ENCODE peak calls at places on chromosome 17, in six cellular contexts. Y is psoas muscle, T is brain microvascular endothelial cell, M is breast epithelium, G is OCI-LY7, E is prostate gland. A is an unnamed sample.

GRCh38 chr17:19791918-19792317 is 43.8 kb upstream of the ALDH3A1 start:
- DNase-seq in Y (no peak), T (no peak), M (no peak), G (no peak), E (no peak), A (no peak)

GRCh38 chr17:72715906-72716572 is 376.4 kb downstream of the SLC39A11 start:
- DNase-seq in Y (no peak), T (peak), M (peak), G (no peak), E (peak), A (no peak)

GRCh38 chr17:67718325-67718941 is 697 bp downstream of the NOL11 start:
- DNase-seq in Y (no peak), T (peak), M (no peak), G (peak), E (no peak), A (peak)

GRCh38 chr17:46003907-46004748 is 5.1 kb downstream of the STH start:
- DNase-seq in Y (peak), T (no peak), M (no peak), G (no peak), E (peak), A (no peak)

GRCh38 chr17:63961355-63962207 is 11.1 kb downstream of the SCN4A start:
- DNase-seq in Y (peak), T (peak), M (no peak), G (peak), E (no peak), A (peak)

GRCh38 chr17:78805301-78805700 is 23.2 kb upstream of the CYTH1 start:
- DNase-seq in Y (no peak), T (no peak), M (no peak), G (no peak), E (no peak), A (no peak)

GRCh38 chr17:58411408-58411894 is 5.9 kb downstream of the RNF43 start:
- DNase-seq in Y (no peak), T (no peak), M (no peak), G (no peak), E (no peak), A (no peak)

GRCh38 chr17:66190738-66191606 is 961 bp downstream of the CEP112 start:
- DNase-seq in Y (no peak), T (peak), M (no peak), G (no peak), E (no peak), A (no peak)

GRCh38 chr17:69597898-69598692 is 183.6 kb downstream of the MAP2K6 start:
- DNase-seq in Y (no peak), T (peak), M (no peak), G (no peak), E (no peak), A (no peak)

GRCh38 chr17:36938566-36939058 is 1.3 kb downstream of the LHX1 start:
- DNase-seq in Y (no peak), T (no peak), M (no peak), G (no peak), E (no peak), A (no peak)

GRCh38 chr17:50948711-50949110 is 82.6 kb upstream of the TOB1 start:
- DNase-seq in Y (no peak), T (no peak), M (no peak), G (no peak), E (no peak), A (peak)

GRCh38 chr17:6714315-6714874 is 1.2 kb upstream of the SLC13A5 start:
- DNase-seq in Y (no peak), T (no peak), M (no peak), G (no peak), E (no peak), A (no peak)

GRCh38 chr17:82318772-82319606 is 1.6 kb upstream of the CD7 start:
- DNase-seq in Y (no peak), T (no peak), M (no peak), G (no peak), E (no peak), A (no peak)

GRCh38 chr17:82320956-82321927 is 3.8 kb upstream of the CD7 start:
- DNase-seq in Y (no peak), T (no peak), M (no peak), G (peak), E (no peak), A (no peak)

GRCh38 chr17:82321947-82322466 is 4.6 kb upstream of the CD7 start:
- DNase-seq in Y (no peak), T (no peak), M (no peak), G (no peak), E (no peak), A (no peak)

GRCh38 chr17:82319619-82320062 is 2.2 kb upstream of the CD7 start:
- DNase-seq in Y (no peak), T (no peak), M (no peak), G (no peak), E (no peak), A (no peak)

GRCh38 chr17:82320140-82320840 is 2.9 kb upstream of the CD7 start:
- DNase-seq in Y (no peak), T (no peak), M (no peak), G (no peak), E (no peak), A (no peak)
- TF ChIP-seq CTCF in Y (no peak), T (no peak), M (no peak), G (no peak), E (no peak), A (no peak)

GRCh38 chr17:29177871-29178749 is 2.1 kb downstream of the MYO18A start:
- DNase-seq in Y (no peak), T (no peak), M (no peak), G (no peak), E (no peak), A (peak)
- H3K4me3 ChIP-seq in Y (peak), T (no peak), M (peak), G (no peak), E (no peak), A (no peak)

GRCh38 chr17:44310188-44310587 is 1.8 kb downstream of the RUNDC3A start:
- DNase-seq in Y (no peak), T (no peak), M (no peak), G (no peak), E (no peak), A (no peak)
- TF ChIP-seq CTCF in Y (no peak), T (no peak), M (no peak), G (no peak), E (no peak), A (no peak)

GRCh38 chr17:44970136-44970737 is 2.1 kb upstream of the C1QL1 start:
- DNase-seq in Y (no peak), T (no peak), M (no peak), G (no peak), E (no peak), A (no peak)
- H3K4me3 ChIP-seq in Y (peak), T (peak), M (peak), G (no peak), E (peak), A (peak)

GRCh38 chr17:4967539-4968165 is at the start of gene SPAG7:
- DNase-seq in Y (peak), T (peak), M (peak), G (peak), E (peak), A (peak)
- TF ChIP-seq CTCF in Y (no peak), T (peak), M (no peak), G (no peak), E (no peak), A (no peak)

GRCh38 chr17:81959362-81960129 is 1.4 kb downstream of the NOTUM start:
- DNase-seq in Y (peak), T (no peak), M (peak), G (peak), E (peak), A (no peak)
- H3K4me3 ChIP-seq in Y (peak), T (no peak), M (peak), G (peak), E (peak), A (peak)

GRCh38 chr17:76844485-76844829 is 23.7 kb upstream of the MGAT5B start:
- DNase-seq in Y (no peak), T (no peak), M (no peak), G (no peak), E (no peak), A (no peak)
- TF ChIP-seq CTCF in Y (no peak), T (no peak), M (no peak), G (no peak), E (no peak), A (no peak)

DNA sequence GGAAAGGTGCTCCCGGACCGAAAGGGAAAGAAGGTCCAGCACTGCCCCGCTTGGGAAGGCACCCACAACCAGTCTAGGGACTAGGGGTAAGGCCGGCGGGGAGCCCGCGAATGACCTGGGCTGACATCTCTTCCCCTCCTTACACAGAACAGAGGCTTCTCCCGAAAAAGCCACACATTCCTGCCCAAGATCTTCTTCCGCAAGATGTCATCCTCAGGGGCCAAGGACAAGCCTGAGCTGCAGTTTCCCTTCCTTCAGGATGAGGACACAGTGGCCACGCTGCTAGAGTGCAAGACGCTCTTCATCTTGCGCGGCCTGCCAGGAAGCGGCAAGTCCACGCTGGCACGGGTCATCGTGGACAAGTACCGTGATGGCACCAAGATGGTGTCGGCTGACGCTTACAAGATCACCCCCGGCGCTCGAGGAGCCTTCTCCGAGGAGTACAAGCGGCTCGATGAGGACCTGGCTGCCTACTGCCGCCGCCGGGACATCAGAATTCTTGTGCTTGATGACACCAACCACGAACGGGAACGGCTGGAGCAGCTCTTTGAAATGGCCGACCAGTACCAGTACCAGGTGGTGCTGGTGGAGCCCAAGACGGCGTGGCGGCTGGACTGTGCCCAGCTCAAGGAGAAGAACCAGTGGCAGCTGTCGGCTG is 1.5 kb downstream of the CNP start:
- DNase-seq in Y (no peak), T (no peak), M (no peak), G (no peak), E (no peak), A (no peak)
- H3K4me3 ChIP-seq in Y (peak), T (peak), M (peak), G (peak), E (peak), A (peak)

DNA sequence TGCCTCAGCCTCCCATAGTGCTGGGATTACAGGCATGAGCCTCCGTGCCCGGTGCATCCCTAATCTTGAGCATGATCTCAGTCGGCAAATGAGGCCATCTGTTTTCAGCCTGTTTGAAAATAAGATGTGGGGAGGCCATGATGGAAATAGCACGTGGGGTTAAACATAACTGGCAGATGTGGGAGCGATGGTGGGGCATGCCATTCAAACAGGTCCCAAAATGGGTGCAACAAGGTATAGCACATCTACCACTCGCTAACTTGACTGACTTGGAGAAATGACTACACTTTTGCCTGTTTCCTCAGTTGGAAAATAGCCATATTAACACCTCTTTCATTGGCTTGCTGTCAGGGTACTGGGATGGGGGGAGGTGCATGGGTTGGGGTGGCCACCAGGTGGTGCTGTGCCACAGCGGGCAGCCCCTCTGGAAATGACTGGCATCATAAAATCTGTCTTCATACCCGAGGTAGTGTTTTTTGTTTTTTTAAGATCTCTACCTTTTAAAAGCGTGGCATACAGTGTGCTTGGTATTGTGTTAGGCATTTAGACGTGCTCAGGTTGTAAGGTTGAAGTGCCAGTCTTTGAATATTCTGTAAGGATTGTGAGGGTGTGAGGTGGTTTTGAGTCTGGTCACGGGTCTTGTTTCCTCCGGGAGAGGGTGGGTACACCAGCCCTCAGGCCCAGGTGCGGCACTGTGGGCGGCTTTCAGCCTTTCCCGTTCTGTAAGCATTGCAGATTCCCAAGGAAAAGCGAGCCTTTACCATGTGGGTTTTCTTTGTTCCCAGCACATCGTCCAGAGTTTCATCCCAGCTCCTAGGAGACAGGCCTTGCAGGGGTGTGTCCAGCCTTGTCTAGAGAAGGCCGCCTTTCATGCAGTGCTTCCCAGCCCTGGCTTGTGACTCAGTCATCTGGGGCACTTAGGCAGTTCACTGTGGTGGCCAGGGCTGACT is 2.9 kb upstream of the TTYH2 start:
- DNase-seq in Y (peak), T (peak), M (peak), G (peak), E (peak), A (no peak)
- TF ChIP-seq CTCF in Y (peak), T (peak), M (peak), G (peak), E (peak), A (peak)